ENCODE peak calls at places on chromosomes 4 and X, in seven cellular contexts. V, X, Y, G, B, C and Z are unnamed samples.

GRCh38 chr4:7978489-7978888 is 38.8 kb upstream of the AFAP1 start:
- DNase-seq in B (peak; percentile 58), V (no peak), G (no peak), C (no peak), Y (no peak), X (no peak), Z (no peak)

GRCh38 chr4:163166041-163166579 is 580 bp downstream of the NAF1 start:
- DNase-seq in G (peak; percentile 65), X (no peak), C (peak; percentile 78), Y (peak; percentile 85), B (peak; percentile 84), V (peak; percentile 61), Z (peak; percentile 50)

GRCh38 chr4:1323635-1324442 is 23.2 kb upstream of the UVSSA start:
- DNase-seq in B (peak; percentile 94), Y (no peak), X (peak; percentile 71), G (no peak), V (peak; percentile 93), C (no peak), Z (no peak)

GRCh38 chr4:8685831-8686230 is 93.3 kb downstream of the CPZ start:
- DNase-seq in X (no peak), G (no peak), C (no peak), Y (no peak), V (no peak), B (peak; percentile 32), Z (no peak)

GRCh38 chr4:73704314-73705055 is 35.9 kb upstream of the CXCL8 start:
- DNase-seq in V (peak; percentile 100), B (peak; percentile 90), X (peak; percentile 97), Y (no peak), C (no peak), G (no peak), Z (no peak)

GRCh38 chr4:133921280-133922195 is 280.1 kb downstream of the PABPC4L start:
- DNase-seq in G (no peak), V (peak; percentile 9), C (no peak), Y (peak; percentile 54), X (no peak), B (no peak), Z (no peak)

GRCh38 chr4:147741190-147741788 is 9.4 kb downstream of the ARHGAP10 start:
- DNase-seq in Y (no peak), B (peak; percentile 86), C (no peak), G (no peak), V (peak; percentile 48), X (no peak), Z (no peak)

GRCh38 chr4:127012549-127012948 is 620.2 kb upstream of the INTU start:
- DNase-seq in V (peak; percentile 14), G (no peak), X (no peak), C (no peak), B (no peak), Y (no peak), Z (no peak)

GRCh38 chr4:7462509-7462971 is 27.8 kb upstream of the PSAPL1 start:
- DNase-seq in X (peak; percentile 6), V (peak; percentile 28), B (no peak), C (no peak), G (peak; percentile 52), Y (peak; percentile 83), Z (peak; percentile 64)

GRCh38 chr4:159077702-159078495 is 25.0 kb upstream of the RAPGEF2 start:
- DNase-seq in V (no peak), B (no peak), G (no peak), Y (no peak), X (no peak), C (no peak), Z (no peak)

GRCh38 chr4:41436365-41437263 is 101.3 kb upstream of the LIMCH1 start:
- DNase-seq in B (no peak), X (no peak), G (no peak), Y (no peak), C (no peak), V (no peak), Z (no peak)

GRCh38 chr4:87270144-87270543 is 49.7 kb upstream of the KLHL8 start:
- DNase-seq in Y (peak; percentile 54), B (peak; percentile 64), C (no peak), G (no peak), X (peak; percentile 3), V (peak; percentile 42), Z (peak; percentile 22)

GRCh38 chrX:130245441-130245840 is 23.3 kb downstream of the ZNF280C start:
- DNase-seq in V (peak; percentile 53), Y (no peak), G (no peak), C (no peak), X (no peak), B (peak; percentile 75), Z (no peak)

GRCh38 chr4:153467154-153467896 is 1.2 kb downstream of the TMEM131L start:
- DNase-seq in V (peak; percentile 26), Y (peak; percentile 90), X (no peak), B (peak; percentile 83), G (no peak), C (no peak), Z (no peak)

GRCh38 chrX:16822723-16823122 is 36.5 kb downstream of the TXLNG start:
- DNase-seq in V (peak; percentile 82), G (no peak), Y (no peak), C (no peak), B (peak; percentile 92), X (no peak), Z (no peak)

GRCh38 chr4:186906722-186907121 is 183.1 kb upstream of the FAT1 start:
- DNase-seq in B (no peak), G (no peak), V (no peak), C (no peak), Y (no peak), X (no peak), Z (no peak)

GRCh38 chrX:152898442-152898841 is 575 bp downstream of the ZNF185 start:
- DNase-seq in X (no peak), G (no peak), C (no peak), V (no peak), Y (peak; percentile 40), B (no peak), Z (no peak)

GRCh38 chrX:259692-260355 is 21.4 kb upstream of the PLCXD1 start:
- DNase-seq in V (no peak), G (no peak), Y (peak; percentile 94), C (no peak), B (peak; percentile 63), X (no peak), Z (no peak)

GRCh38 chrX:102044496-102044895 is 81.0 kb upstream of the TCEAL2 start:
- DNase-seq in B (no peak), V (no peak), X (no peak), C (no peak), Y (no peak), G (no peak), Z (no peak)

GRCh38 chr4:124334119-124334518 is 378.4 kb downstream of the ANKRD50 start:
- DNase-seq in C (no peak), V (peak; percentile 85), G (no peak), Y (peak; percentile 57), X (peak; percentile 76), B (peak; percentile 87), Z (peak; percentile 64)

GRCh38 chr4:24473309-24473721 is 111.0 kb downstream of the DHX15 start:
- DNase-seq in B (peak; percentile 87), V (peak; percentile 57), X (no peak), Y (peak; percentile 65), C (no peak), G (peak; percentile 46), Z (peak; percentile 52)

GRCh38 chr4:107034091-107034698 is 1.9 kb downstream of the DKK2 start:
- DNase-seq in X (no peak), C (peak; percentile 79), Y (peak; percentile 87), G (peak; percentile 51), V (peak; percentile 60), B (peak; percentile 48), Z (peak; percentile 49)